ENCODE peak calls at places on chromosomes 1 and 21, in eight cellular contexts. G, X, R, P, O, N, V and J are unnamed samples.

GRCh38 chr1:55353709-55354620 is 138.8 kb upstream of the USP24 start:
- DNase-seq in G (peak), X (no peak), R (no peak), P (no peak), O (no peak), N (no peak), V (no peak), J (no peak)

GRCh38 chr1:14835725-14836124 is 237.2 kb downstream of the KAZN start:
- DNase-seq in G (peak), X (no peak), R (no peak), P (no peak), O (no peak), N (no peak), V (no peak), J (peak)

GRCh38 chr21:38989745-38990423 is 184.2 kb downstream of the ETS2 start:
- DNase-seq in G (peak), X (peak), R (no peak), P (peak), O (peak), N (no peak), V (no peak), J (peak)

GRCh38 chr1:13813398-13814012 is 113.5 kb downstream of the PRDM2 start:
- DNase-seq in G (no peak), X (no peak), R (peak), P (no peak), O (peak), N (no peak), V (peak), J (no peak)

GRCh38 chr1:161182214-161182613 is 4.9 kb upstream of the B4GALT3 start:
- DNase-seq in G (peak), X (no peak), R (peak), P (peak), O (peak), N (no peak), V (peak), J (peak)

GRCh38 chr1:2391034-2391384 is 345 bp downstream of the MORN1 start:
- DNase-seq in G (no peak), X (no peak), R (no peak), P (peak), O (no peak), N (no peak), V (no peak), J (peak)

GRCh38 chr1:161238039-161238473 is at the start of gene NR1I3:
- DNase-seq in G (no peak), X (no peak), R (no peak), P (no peak), O (no peak), N (no peak), V (no peak), J (no peak)

GRCh38 chr1:11479375-11479979 is 522 bp downstream of the DISP3 start:
- DNase-seq in G (no peak), X (no peak), R (no peak), P (no peak), O (no peak), N (no peak), V (no peak), J (no peak)

GRCh38 chr1:29255134-29255666 is 18.9 kb downstream of the PTPRU start:
- DNase-seq in G (no peak), X (no peak), R (no peak), P (no peak), O (no peak), N (no peak), V (peak), J (no peak)

GRCh38 chr21:27700974-27701614 is 734.2 kb upstream of the ADAMTS5 start:
- DNase-seq in G (peak), X (peak), R (peak), P (peak), O (peak), N (peak), V (peak), J (peak)

GRCh38 chr1:241482761-241483250 is 36.7 kb downstream of the FH start:
- DNase-seq in G (peak), X (no peak), R (no peak), P (peak), O (no peak), N (no peak), V (no peak), J (peak)

GRCh38 chr1:162899422-162900168 is 38.6 kb upstream of the CCDC190 start:
- DNase-seq in G (peak), X (no peak), R (no peak), P (peak), O (no peak), N (no peak), V (no peak), J (peak)

GRCh38 chr1:5111581-5111980 is 457.2 kb downstream of the AJAP1 start:
- DNase-seq in G (no peak), X (no peak), R (no peak), P (no peak), O (no peak), N (no peak), V (no peak), J (no peak)

GRCh38 chr1:119462964-119463363 is 44.0 kb upstream of the HSD3B1 start:
- DNase-seq in G (no peak), X (no peak), R (no peak), P (no peak), O (no peak), N (no peak), V (no peak), J (no peak)

GRCh38 chr1:200969726-200970521 is 53.6 kb downstream of the KIF21B start:
- DNase-seq in G (no peak), X (no peak), R (no peak), P (no peak), O (no peak), N (no peak), V (no peak), J (no peak)

GRCh38 chr1:114062646-114063045 is 83.4 kb downstream of the OLFML3 start:
- DNase-seq in G (no peak), X (no peak), R (no peak), P (no peak), O (no peak), N (no peak), V (no peak), J (no peak)

GRCh38 chr1:231295938-231296337 is 41.7 kb downstream of the EXOC8 start:
- DNase-seq in G (no peak), X (no peak), R (no peak), P (no peak), O (no peak), N (no peak), V (no peak), J (no peak)
- TF ChIP-seq CTCF in G (no peak), X (no peak), R (no peak), P (no peak), O (no peak), N (no peak), V (no peak), J (no peak)

GRCh38 chr1:222087207-222087920 is 345.5 kb upstream of the DUSP10 start:
- DNase-seq in G (no peak), X (no peak), R (no peak), P (no peak), O (no peak), N (no peak), V (no peak), J (peak)
- H3K4me3 ChIP-seq in G (no peak), X (no peak), R (no peak), P (no peak), O (no peak), N (no peak), V (no peak), J (no peak)

GRCh38 chr1:176196728-176197127 is 10.4 kb downstream of the COP1 start:
- DNase-seq in G (no peak), X (no peak), R (no peak), P (no peak), O (no peak), N (no peak), V (no peak), J (no peak)

GRCh38 chr1:176198413-176198812 is 8.7 kb downstream of the COP1 start:
- DNase-seq in G (no peak), X (no peak), R (no peak), P (no peak), O (no peak), N (no peak), V (no peak), J (no peak)

GRCh38 chr1:176193023-176193422 is 14.1 kb downstream of the COP1 start:
- DNase-seq in G (no peak), X (no peak), R (no peak), P (peak), O (no peak), N (no peak), V (no peak), J (no peak)

GRCh38 chr1:176195547-176195946 is 11.5 kb downstream of the COP1 start:
- DNase-seq in G (no peak), X (no peak), R (no peak), P (no peak), O (no peak), N (no peak), V (no peak), J (no peak)

DNA sequence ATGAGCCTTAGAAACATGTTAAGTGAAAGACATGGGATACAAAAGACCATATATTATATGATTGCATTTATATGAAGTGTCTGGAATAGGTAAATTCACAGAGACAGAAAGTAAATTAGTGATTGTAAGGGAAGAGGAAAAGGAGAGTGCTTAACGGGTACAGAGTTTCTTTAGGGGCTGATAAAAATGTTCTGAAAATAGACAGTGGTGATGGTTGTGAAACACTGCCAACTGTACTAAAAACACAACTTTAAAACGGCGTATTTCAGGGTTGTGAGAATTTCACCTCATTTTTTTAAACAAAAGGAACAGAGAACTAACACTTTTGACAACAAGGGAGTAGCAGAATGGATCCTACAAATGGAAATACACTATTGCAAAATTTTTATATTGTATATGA is 13.4 kb downstream of the COP1 start:
- DNase-seq in G (no peak), X (no peak), R (no peak), P (no peak), O (no peak), N (no peak), V (no peak), J (no peak)
- TF ChIP-seq CTCF in G (no peak), X (no peak), R (no peak), P (no peak), O (no peak), N (no peak), V (no peak), J (no peak)

GRCh38 chr1:37795340-37796110 is 1.9 kb downstream of the MANEAL start:
- DNase-seq in G (peak), X (no peak), R (no peak), P (peak), O (peak), N (peak), V (peak), J (peak)
- H3K4me3 ChIP-seq in G (no peak), X (no peak), R (no peak), P (no peak), O (no peak), N (no peak), V (peak), J (no peak)

GRCh38 chr1:145960468-145961108 is 2.8 kb upstream of the LIX1L start:
- DNase-seq in G (peak), X (no peak), R (no peak), P (peak), O (peak), N (no peak), V (peak), J (peak)
- TF ChIP-seq CTCF in G (no peak), X (peak), R (no peak), P (peak), O (peak), N (peak), V (peak), J (peak)